ENCODE peak calls at places on chromosome 20, in eight cellular contexts. One of them, this sample, is unnamed.

GRCh38 chr20:52869698-52870288 is 102.4 kb upstream of the TSHZ2 start:
- DNase-seq in epithelial cell of proximal tubule: no peak
- DNase-seq in retinal pigment epithelial cell: no peak
- DNase-seq in AG04449: no peak
- DNase-seq in MCF 10A: no peak
- DNase-seq in ovary: no peak
- DNase-seq in Calu3: no peak
- DNase-seq in CD4-positive, alpha-beta T cell: no peak
- DNase-seq in this sample: no peak

GRCh38 chr20:10090588-10091166 is 55.9 kb downstream of the ANKEF1 start:
- DNase-seq in epithelial cell of proximal tubule: no peak
- DNase-seq in retinal pigment epithelial cell: no peak
- DNase-seq in AG04449: no peak
- DNase-seq in MCF 10A: peak
- DNase-seq in ovary: peak
- DNase-seq in Calu3: peak
- DNase-seq in CD4-positive, alpha-beta T cell: peak
- DNase-seq in this sample: peak

GRCh38 chr20:889110-889509 is 27.0 kb downstream of the ANGPT4 start:
- DNase-seq in epithelial cell of proximal tubule: no peak
- DNase-seq in retinal pigment epithelial cell: no peak
- DNase-seq in AG04449: no peak
- DNase-seq in MCF 10A: peak
- DNase-seq in ovary: no peak
- DNase-seq in Calu3: no peak
- DNase-seq in CD4-positive, alpha-beta T cell: no peak
- DNase-seq in this sample: peak

GRCh38 chr20:51416532-51417244 is 125.8 kb downstream of the NFATC2 start:
- DNase-seq in epithelial cell of proximal tubule: no peak
- DNase-seq in retinal pigment epithelial cell: no peak
- DNase-seq in AG04449: no peak
- DNase-seq in MCF 10A: no peak
- DNase-seq in ovary: no peak
- DNase-seq in Calu3: no peak
- DNase-seq in CD4-positive, alpha-beta T cell: no peak
- DNase-seq in this sample: no peak

GRCh38 chr20:63149531-63150207 is 66.3 kb downstream of the YTHDF1 start:
- DNase-seq in epithelial cell of proximal tubule: no peak
- DNase-seq in retinal pigment epithelial cell: no peak
- DNase-seq in AG04449: no peak
- DNase-seq in MCF 10A: no peak
- DNase-seq in ovary: no peak
- DNase-seq in Calu3: no peak
- DNase-seq in CD4-positive, alpha-beta T cell: no peak
- DNase-seq in this sample: no peak

GRCh38 chr20:53736757-53737403 is 143.2 kb upstream of the ZNF217 start:
- DNase-seq in epithelial cell of proximal tubule: no peak
- DNase-seq in retinal pigment epithelial cell: no peak
- DNase-seq in AG04449: no peak
- DNase-seq in MCF 10A: peak
- DNase-seq in ovary: no peak
- DNase-seq in Calu3: peak
- DNase-seq in CD4-positive, alpha-beta T cell: no peak
- DNase-seq in this sample: peak

GRCh38 chr20:40457404-40457803 is 231.6 kb downstream of the MAFB start:
- DNase-seq in epithelial cell of proximal tubule: no peak
- DNase-seq in retinal pigment epithelial cell: no peak
- DNase-seq in AG04449: no peak
- DNase-seq in MCF 10A: no peak
- DNase-seq in ovary: no peak
- DNase-seq in Calu3: no peak
- DNase-seq in CD4-positive, alpha-beta T cell: no peak
- DNase-seq in this sample: no peak

GRCh38 chr20:49529470-49529869 is 38.5 kb downstream of the PTGIS start:
- DNase-seq in epithelial cell of proximal tubule: no peak
- DNase-seq in retinal pigment epithelial cell: no peak
- DNase-seq in AG04449: no peak
- DNase-seq in MCF 10A: peak
- DNase-seq in ovary: no peak
- DNase-seq in Calu3: no peak
- DNase-seq in CD4-positive, alpha-beta T cell: no peak
- DNase-seq in this sample: no peak

GRCh38 chr20:34703573-34704176 is 469 bp upstream of the TP53INP2 start:
- DNase-seq in epithelial cell of proximal tubule: no peak
- DNase-seq in retinal pigment epithelial cell: no peak
- DNase-seq in AG04449: no peak
- DNase-seq in MCF 10A: peak
- DNase-seq in ovary: peak
- DNase-seq in Calu3: peak
- DNase-seq in CD4-positive, alpha-beta T cell: no peak
- DNase-seq in this sample: no peak

GRCh38 chr20:64205611-64206026 is 41.4 kb downstream of the MYT1 start:
- DNase-seq in epithelial cell of proximal tubule: no peak
- DNase-seq in retinal pigment epithelial cell: no peak
- DNase-seq in AG04449: no peak
- DNase-seq in MCF 10A: peak
- DNase-seq in ovary: no peak
- DNase-seq in Calu3: no peak
- DNase-seq in CD4-positive, alpha-beta T cell: no peak
- DNase-seq in this sample: no peak

GRCh38 chr20:13213335-13213734 is 7.7 kb upstream of the ISM1 start:
- DNase-seq in epithelial cell of proximal tubule: no peak
- DNase-seq in retinal pigment epithelial cell: no peak
- DNase-seq in AG04449: no peak
- DNase-seq in MCF 10A: no peak
- DNase-seq in ovary: no peak
- DNase-seq in Calu3: no peak
- DNase-seq in CD4-positive, alpha-beta T cell: no peak
- DNase-seq in this sample: no peak

GRCh38 chr20:50690979-50691584 is at the start of gene RIPOR3:
- DNase-seq in epithelial cell of proximal tubule: no peak
- DNase-seq in retinal pigment epithelial cell: no peak
- DNase-seq in AG04449: no peak
- DNase-seq in MCF 10A: no peak
- DNase-seq in ovary: peak
- DNase-seq in Calu3: no peak
- DNase-seq in CD4-positive, alpha-beta T cell: no peak
- DNase-seq in this sample: no peak

GRCh38 chr20:36591281-36591680 is 14.3 kb upstream of the RAB5IF start:
- DNase-seq in epithelial cell of proximal tubule: no peak
- DNase-seq in retinal pigment epithelial cell: no peak
- DNase-seq in AG04449: no peak
- DNase-seq in MCF 10A: no peak
- DNase-seq in ovary: no peak
- DNase-seq in Calu3: no peak
- DNase-seq in CD4-positive, alpha-beta T cell: no peak
- DNase-seq in this sample: no peak

GRCh38 chr20:63139369-63139768 is 76.6 kb downstream of the YTHDF1 start:
- DNase-seq in epithelial cell of proximal tubule: no peak
- DNase-seq in retinal pigment epithelial cell: no peak
- DNase-seq in AG04449: no peak
- DNase-seq in MCF 10A: no peak
- DNase-seq in ovary: no peak
- DNase-seq in Calu3: no peak
- DNase-seq in CD4-positive, alpha-beta T cell: no peak
- DNase-seq in this sample: no peak

GRCh38 chr20:32411955-32412706 is 54.0 kb downstream of the ASXL1 start:
- DNase-seq in epithelial cell of proximal tubule: no peak
- DNase-seq in retinal pigment epithelial cell: no peak
- DNase-seq in AG04449: no peak
- DNase-seq in MCF 10A: no peak
- DNase-seq in ovary: no peak
- DNase-seq in Calu3: no peak
- DNase-seq in CD4-positive, alpha-beta T cell: no peak
- DNase-seq in this sample: no peak

GRCh38 chr20:1467355-1468116 is 887 bp upstream of the NSFL1C start:
- DNase-seq in epithelial cell of proximal tubule: no peak
- DNase-seq in retinal pigment epithelial cell: no peak
- DNase-seq in AG04449: no peak
- DNase-seq in MCF 10A: no peak
- DNase-seq in ovary: no peak
- DNase-seq in Calu3: peak
- DNase-seq in CD4-positive, alpha-beta T cell: no peak
- DNase-seq in this sample: no peak

GRCh38 chr20:49659096-49659495 is 54.6 kb downstream of the B4GALT5 start:
- DNase-seq in epithelial cell of proximal tubule: no peak
- DNase-seq in retinal pigment epithelial cell: peak
- DNase-seq in AG04449: no peak
- DNase-seq in MCF 10A: no peak
- DNase-seq in ovary: no peak
- DNase-seq in Calu3: no peak
- DNase-seq in CD4-positive, alpha-beta T cell: no peak
- DNase-seq in this sample: no peak

GRCh38 chr20:44477151-44477550 is 1.5 kb downstream of the TTPAL start:
- DNase-seq in epithelial cell of proximal tubule: no peak
- DNase-seq in retinal pigment epithelial cell: no peak
- DNase-seq in AG04449: no peak
- DNase-seq in MCF 10A: no peak
- DNase-seq in ovary: no peak
- DNase-seq in Calu3: no peak
- DNase-seq in CD4-positive, alpha-beta T cell: no peak
- DNase-seq in this sample: no peak

GRCh38 chr20:33731693-33732165 is at the start of gene ZNF341:
- DNase-seq in epithelial cell of proximal tubule: no peak
- DNase-seq in retinal pigment epithelial cell: no peak
- DNase-seq in AG04449: no peak
- DNase-seq in MCF 10A: peak
- DNase-seq in ovary: peak
- DNase-seq in Calu3: no peak
- DNase-seq in CD4-positive, alpha-beta T cell: peak
- DNase-seq in this sample: no peak

GRCh38 chr20:61558726-61559125 is 306.7 kb downstream of the CDH4 start:
- DNase-seq in epithelial cell of proximal tubule: no peak
- DNase-seq in retinal pigment epithelial cell: no peak
- DNase-seq in AG04449: no peak
- DNase-seq in MCF 10A: no peak
- DNase-seq in ovary: no peak
- DNase-seq in Calu3: no peak
- DNase-seq in CD4-positive, alpha-beta T cell: no peak
- DNase-seq in this sample: no peak

GRCh38 chr20:50848341-50848808 is 53.5 kb downstream of the BCAS4 start:
- DNase-seq in epithelial cell of proximal tubule: no peak
- DNase-seq in retinal pigment epithelial cell: peak
- DNase-seq in AG04449: no peak
- DNase-seq in MCF 10A: peak
- DNase-seq in ovary: peak
- DNase-seq in Calu3: no peak
- DNase-seq in CD4-positive, alpha-beta T cell: no peak
- DNase-seq in this sample: no peak

GRCh38 chr20:34536798-34537394 is 20.7 kb downstream of the DYNLRB1 start:
- DNase-seq in epithelial cell of proximal tubule: no peak
- DNase-seq in retinal pigment epithelial cell: no peak
- DNase-seq in AG04449: no peak
- DNase-seq in MCF 10A: no peak
- DNase-seq in ovary: no peak
- DNase-seq in Calu3: no peak
- DNase-seq in CD4-positive, alpha-beta T cell: peak
- DNase-seq in this sample: no peak

GRCh38 chr20:36181934-36182603 is 27.5 kb downstream of the EPB41L1 start:
- DNase-seq in epithelial cell of proximal tubule: no peak
- DNase-seq in retinal pigment epithelial cell: no peak
- DNase-seq in AG04449: no peak
- DNase-seq in MCF 10A: peak
- DNase-seq in ovary: no peak
- DNase-seq in Calu3: no peak
- DNase-seq in CD4-positive, alpha-beta T cell: no peak
- DNase-seq in this sample: no peak

GRCh38 chr20:58309607-58310290 is at the start of gene RAB22A:
- DNase-seq in epithelial cell of proximal tubule: no peak
- DNase-seq in retinal pigment epithelial cell: no peak
- DNase-seq in AG04449: no peak
- DNase-seq in MCF 10A: peak
- DNase-seq in ovary: peak
- DNase-seq in Calu3: peak
- DNase-seq in CD4-positive, alpha-beta T cell: peak
- DNase-seq in this sample: no peak
- TF ChIP-seq CTCF in epithelial cell of proximal tubule: no peak
- TF ChIP-seq CTCF in retinal pigment epithelial cell: no peak
- TF ChIP-seq CTCF in AG04449: no peak
- TF ChIP-seq CTCF in MCF 10A: no peak
- TF ChIP-seq CTCF in ovary: no peak
- TF ChIP-seq CTCF in Calu3: no peak
- TF ChIP-seq CTCF in CD4-positive, alpha-beta T cell: no peak
- TF ChIP-seq CTCF in this sample: no peak

DNA sequence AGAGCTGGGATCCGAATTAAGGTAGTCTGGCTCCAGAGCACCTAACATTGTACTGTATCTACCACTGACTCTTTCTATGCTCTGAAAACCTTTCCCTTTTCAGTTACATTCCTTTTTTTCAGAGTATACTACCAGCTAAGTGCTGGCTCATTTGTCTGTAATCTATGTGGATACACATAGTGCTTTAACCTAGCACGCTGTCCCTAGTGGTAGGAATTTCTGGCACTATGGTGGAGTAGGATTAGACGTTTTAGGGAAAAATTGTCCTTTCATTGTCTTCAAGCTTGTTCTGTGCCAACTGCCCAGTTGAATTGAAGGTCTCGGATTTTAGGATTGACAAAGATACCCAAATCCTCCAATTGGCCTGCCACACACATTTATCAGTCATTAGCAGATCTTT is 259.1 kb upstream of the FERMT1 start:
- DNase-seq in epithelial cell of proximal tubule: peak
- DNase-seq in retinal pigment epithelial cell: peak
- DNase-seq in AG04449: no peak
- DNase-seq in MCF 10A: peak
- DNase-seq in ovary: no peak
- DNase-seq in Calu3: peak
- DNase-seq in CD4-positive, alpha-beta T cell: no peak
- DNase-seq in this sample: no peak
- TF ChIP-seq CTCF in epithelial cell of proximal tubule: peak
- TF ChIP-seq CTCF in retinal pigment epithelial cell: peak
- TF ChIP-seq CTCF in AG04449: no peak
- TF ChIP-seq CTCF in MCF 10A: peak
- TF ChIP-seq CTCF in ovary: no peak
- TF ChIP-seq CTCF in Calu3: peak
- TF ChIP-seq CTCF in CD4-positive, alpha-beta T cell: no peak
- TF ChIP-seq CTCF in this sample: no peak

DNA sequence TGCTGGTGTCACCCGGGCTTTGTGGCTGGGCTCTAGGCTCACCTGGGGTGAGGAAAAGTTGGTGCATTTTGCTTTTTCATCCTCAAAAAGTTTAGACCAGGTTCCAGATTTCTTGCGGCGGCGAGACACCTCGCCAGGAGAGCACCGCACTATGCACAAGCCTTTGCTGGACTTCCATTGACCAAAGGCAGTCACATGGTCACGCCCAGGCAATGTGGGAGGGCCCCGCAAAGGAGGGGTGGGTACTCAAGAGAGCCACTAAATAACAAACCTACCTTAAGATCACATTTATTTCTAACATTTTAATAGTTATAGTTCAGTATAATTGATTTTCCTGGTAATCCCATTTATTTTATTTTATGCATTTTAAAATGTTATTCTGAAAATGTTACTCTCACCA is 3.0 kb upstream of the KIF16B start:
- DNase-seq in epithelial cell of proximal tubule: no peak
- DNase-seq in retinal pigment epithelial cell: no peak
- DNase-seq in AG04449: no peak
- DNase-seq in MCF 10A: no peak
- DNase-seq in ovary: no peak
- DNase-seq in Calu3: no peak
- DNase-seq in CD4-positive, alpha-beta T cell: no peak
- DNase-seq in this sample: no peak
- TF ChIP-seq CTCF in epithelial cell of proximal tubule: no peak
- TF ChIP-seq CTCF in retinal pigment epithelial cell: no peak
- TF ChIP-seq CTCF in AG04449: no peak
- TF ChIP-seq CTCF in MCF 10A: no peak
- TF ChIP-seq CTCF in ovary: no peak
- TF ChIP-seq CTCF in Calu3: no peak
- TF ChIP-seq CTCF in CD4-positive, alpha-beta T cell: no peak
- TF ChIP-seq CTCF in this sample: no peak

GRCh38 chr20:38113401-38114325 is 51.4 kb downstream of the TGM2 start:
- DNase-seq in epithelial cell of proximal tubule: no peak
- DNase-seq in retinal pigment epithelial cell: no peak
- DNase-seq in AG04449: no peak
- DNase-seq in MCF 10A: peak
- DNase-seq in ovary: no peak
- DNase-seq in Calu3: peak
- DNase-seq in CD4-positive, alpha-beta T cell: no peak
- DNase-seq in this sample: no peak
- TF ChIP-seq CTCF in epithelial cell of proximal tubule: peak
- TF ChIP-seq CTCF in retinal pigment epithelial cell: peak
- TF ChIP-seq CTCF in AG04449: peak
- TF ChIP-seq CTCF in MCF 10A: no peak
- TF ChIP-seq CTCF in ovary: no peak
- TF ChIP-seq CTCF in Calu3: peak
- TF ChIP-seq CTCF in CD4-positive, alpha-beta T cell: no peak
- TF ChIP-seq CTCF in this sample: peak

This sample was measured in Panc1.